ENCODE peak calls at places on chromosomes 6 and 20, in four cellular contexts. One of them, this sample, is unnamed.

GRCh38 chr20:38272398-38272797 is 11.9 kb upstream of the KIAA1755 start:
- DNase-seq in lung: no peak
- DNase-seq in effector memory CD4-positive, alpha-beta T cell: no peak
- DNase-seq in tibial artery: peak; percentile 58
- DNase-seq in this sample: no peak

GRCh38 chr6:69867075-69867911 is 937 bp downstream of the COL19A1 start:
- DNase-seq in lung: peak; percentile 34
- DNase-seq in effector memory CD4-positive, alpha-beta T cell: peak; percentile 33
- DNase-seq in tibial artery: peak; percentile 69
- DNase-seq in this sample: peak; percentile 42

GRCh38 chr20:47727170-47727880 is 58.0 kb downstream of the SULF2 start:
- DNase-seq in lung: peak; percentile 69
- DNase-seq in effector memory CD4-positive, alpha-beta T cell: peak; percentile 54
- DNase-seq in tibial artery: peak; percentile 72
- DNase-seq in this sample: peak; percentile 86

GRCh38 chr20:58512808-58513552 is 2.2 kb downstream of the APCDD1L start:
- DNase-seq in lung: no peak
- DNase-seq in effector memory CD4-positive, alpha-beta T cell: no peak
- DNase-seq in tibial artery: peak; percentile 85
- DNase-seq in this sample: no peak

GRCh38 chr20:44533928-44534327 is 12.1 kb upstream of the SERINC3 start:
- DNase-seq in lung: no peak
- DNase-seq in effector memory CD4-positive, alpha-beta T cell: no peak
- DNase-seq in tibial artery: no peak
- DNase-seq in this sample: no peak

GRCh38 chr6:55617272-55617671 is 38.3 kb upstream of the HMGCLL1 start:
- DNase-seq in lung: no peak
- DNase-seq in effector memory CD4-positive, alpha-beta T cell: no peak
- DNase-seq in tibial artery: no peak
- DNase-seq in this sample: no peak

GRCh38 chr20:50335105-50335504 is 144.5 kb downstream of the CEBPB start:
- DNase-seq in lung: no peak
- DNase-seq in effector memory CD4-positive, alpha-beta T cell: no peak
- DNase-seq in tibial artery: no peak
- DNase-seq in this sample: peak; percentile 14

GRCh38 chr20:25863536-25864325 is 167.1 kb upstream of the ZNF337 start:
- DNase-seq in lung: no peak
- DNase-seq in effector memory CD4-positive, alpha-beta T cell: no peak
- DNase-seq in tibial artery: no peak
- DNase-seq in this sample: no peak

GRCh38 chr6:30260036-30260504 is 46.9 kb upstream of the TRIM26 start:
- DNase-seq in lung: no peak
- DNase-seq in effector memory CD4-positive, alpha-beta T cell: no peak
- DNase-seq in tibial artery: no peak
- DNase-seq in this sample: no peak

GRCh38 chr6:19731286-19731685 is 105.9 kb upstream of the ID4 start:
- DNase-seq in lung: no peak
- DNase-seq in effector memory CD4-positive, alpha-beta T cell: no peak
- DNase-seq in tibial artery: no peak
- DNase-seq in this sample: no peak

GRCh38 chr20:29326376-29327070 is 1930.9 kb upstream of the DEFB115 start:
- DNase-seq in lung: no peak
- DNase-seq in effector memory CD4-positive, alpha-beta T cell: no peak
- DNase-seq in tibial artery: no peak
- DNase-seq in this sample: no peak

GRCh38 chr6:144066745-144067484 is 28.5 kb downstream of the SF3B5 start:
- DNase-seq in lung: no peak
- DNase-seq in effector memory CD4-positive, alpha-beta T cell: no peak
- DNase-seq in tibial artery: no peak
- DNase-seq in this sample: no peak

GRCh38 chr6:18562726-18563125 is 175.6 kb downstream of the RNF144B start:
- DNase-seq in lung: no peak
- DNase-seq in effector memory CD4-positive, alpha-beta T cell: no peak
- DNase-seq in tibial artery: no peak
- DNase-seq in this sample: no peak

GRCh38 chr20:45115386-45115774 is 406 bp upstream of the WFDC5 start:
- DNase-seq in lung: peak; percentile 25
- DNase-seq in effector memory CD4-positive, alpha-beta T cell: no peak
- DNase-seq in tibial artery: no peak
- DNase-seq in this sample: no peak

GRCh38 chr6:81696505-81696904 is 56.0 kb downstream of the TENT5A start:
- DNase-seq in lung: no peak
- DNase-seq in effector memory CD4-positive, alpha-beta T cell: no peak
- DNase-seq in tibial artery: no peak
- DNase-seq in this sample: no peak

GRCh38 chr20:48042628-48043027 is 257.3 kb upstream of the SULF2 start:
- DNase-seq in lung: no peak
- DNase-seq in effector memory CD4-positive, alpha-beta T cell: no peak
- DNase-seq in tibial artery: no peak
- DNase-seq in this sample: no peak

DNA sequence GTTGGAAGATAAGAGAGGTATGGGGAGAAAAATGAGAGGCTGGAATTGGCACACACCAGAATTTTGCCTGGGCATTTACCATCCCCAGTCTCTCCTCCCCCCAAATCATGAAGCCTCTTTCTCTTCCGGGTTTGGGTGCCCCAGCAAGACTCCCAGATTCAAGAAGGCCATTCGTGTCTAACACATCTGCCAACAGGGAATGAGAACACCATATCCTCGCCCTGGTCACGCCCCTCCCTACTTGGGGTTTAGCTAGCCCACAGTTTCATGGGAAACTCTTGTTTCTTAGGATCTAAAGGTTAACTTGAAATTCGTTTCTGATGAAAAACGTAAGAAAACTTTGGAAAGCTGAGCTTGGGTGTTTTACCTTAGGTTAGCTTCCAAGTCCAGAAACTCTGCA is 105.5 kb upstream of the TMEM170B start:
- DNase-seq in lung: no peak
- DNase-seq in effector memory CD4-positive, alpha-beta T cell: no peak
- DNase-seq in tibial artery: no peak
- DNase-seq in this sample: no peak
- H3K27ac ChIP-seq in lung: peak overlapping the region; percentile 57
- H3K27ac ChIP-seq in effector memory CD4-positive, alpha-beta T cell: no peak overlapping the region
- H3K27ac ChIP-seq in tibial artery: peak overlapping the region; percentile 82
- H3K27ac ChIP-seq in this sample: no peak overlapping the region

GRCh38 chr6:142648526-142648925 is 296.4 kb downstream of the HIVEP2 start:
- DNase-seq in lung: no peak
- DNase-seq in effector memory CD4-positive, alpha-beta T cell: no peak
- DNase-seq in tibial artery: no peak
- DNase-seq in this sample: no peak

GRCh38 chr6:142644866-142645265 is 300.1 kb downstream of the HIVEP2 start:
- DNase-seq in lung: no peak
- DNase-seq in effector memory CD4-positive, alpha-beta T cell: no peak
- DNase-seq in tibial artery: no peak
- DNase-seq in this sample: no peak

GRCh38 chr6:142642651-142643050 is 302.3 kb downstream of the HIVEP2 start:
- DNase-seq in lung: no peak
- DNase-seq in effector memory CD4-positive, alpha-beta T cell: no peak
- DNase-seq in tibial artery: no peak
- DNase-seq in this sample: no peak

GRCh38 chr6:142645663-142646062 is 299.3 kb downstream of the HIVEP2 start:
- DNase-seq in lung: no peak
- DNase-seq in effector memory CD4-positive, alpha-beta T cell: no peak
- DNase-seq in tibial artery: no peak
- DNase-seq in this sample: no peak

GRCh38 chr6:142647436-142648389 is 297.3 kb downstream of the HIVEP2 start:
- DNase-seq in lung: no peak
- DNase-seq in effector memory CD4-positive, alpha-beta T cell: no peak
- DNase-seq in tibial artery: no peak
- DNase-seq in this sample: no peak
- H3K4me1 ChIP-seq in lung: no peaks in the 10 kb centered on the region
- H3K4me1 ChIP-seq in effector memory CD4-positive, alpha-beta T cell: no peaks in the 10 kb centered on the region
- H3K4me1 ChIP-seq in tibial artery: no peaks in the 10 kb centered on the region
- H3K4me1 ChIP-seq in this sample: no peaks in the 10 kb centered on the region

GRCh38 chr6:168100803-168101095 is 21.7 kb upstream of the FRMD1 start:
- DNase-seq in lung: no peak
- DNase-seq in effector memory CD4-positive, alpha-beta T cell: no peak
- DNase-seq in tibial artery: no peak
- DNase-seq in this sample: no peak
- H3K27me3 ChIP-seq in lung: peaks cover 16% of the 10 kb centered on the region
- H3K27me3 ChIP-seq in effector memory CD4-positive, alpha-beta T cell: peaks cover 4% of the 10 kb centered on the region
- H3K27me3 ChIP-seq in tibial artery: no peaks in the 10 kb centered on the region
- H3K27me3 ChIP-seq in this sample: no peaks in the 10 kb centered on the region

GRCh38 chr6:39213195-39213920 is 15.9 kb downstream of the KCNK5 start:
- DNase-seq in lung: no peak
- DNase-seq in effector memory CD4-positive, alpha-beta T cell: no peak
- DNase-seq in tibial artery: no peak
- DNase-seq in this sample: no peak
- H3K27ac ChIP-seq in lung: peak overlapping the region; percentile 1
- H3K27ac ChIP-seq in effector memory CD4-positive, alpha-beta T cell: no peak overlapping the region
- H3K27ac ChIP-seq in tibial artery: no peak overlapping the region
- H3K27ac ChIP-seq in this sample: no peak overlapping the region

GRCh38 chr6:3744901-3745470 is 6.5 kb downstream of the PXDC1 start:
- DNase-seq in lung: no peak
- DNase-seq in effector memory CD4-positive, alpha-beta T cell: no peak
- DNase-seq in tibial artery: peak; percentile 77
- DNase-seq in this sample: no peak

GRCh38 chr6:3744211-3744900 is 7.2 kb downstream of the PXDC1 start:
- DNase-seq in lung: no peak
- DNase-seq in effector memory CD4-positive, alpha-beta T cell: no peak
- DNase-seq in tibial artery: peak; percentile 73
- DNase-seq in this sample: no peak

GRCh38 chr6:3746119-3746691 is 5.3 kb downstream of the PXDC1 start:
- DNase-seq in lung: no peak
- DNase-seq in effector memory CD4-positive, alpha-beta T cell: no peak
- DNase-seq in tibial artery: peak; percentile 74
- DNase-seq in this sample: no peak

GRCh38 chr6:3746696-3747095 is 4.8 kb downstream of the PXDC1 start:
- DNase-seq in lung: no peak
- DNase-seq in effector memory CD4-positive, alpha-beta T cell: no peak
- DNase-seq in tibial artery: peak; percentile 62
- DNase-seq in this sample: no peak

GRCh38 chr6:3745566-3746118 is 5.9 kb downstream of the PXDC1 start:
- DNase-seq in lung: no peak
- DNase-seq in effector memory CD4-positive, alpha-beta T cell: no peak
- DNase-seq in tibial artery: no peak
- DNase-seq in this sample: no peak
- H3K4me1 ChIP-seq in lung: peaks cover 25% of the 10 kb centered on the region
- H3K4me1 ChIP-seq in effector memory CD4-positive, alpha-beta T cell: peaks cover 13% of the 10 kb centered on the region
- H3K4me1 ChIP-seq in tibial artery: peaks cover 6% of the 10 kb centered on the region
- H3K4me1 ChIP-seq in this sample: peaks cover 5% of the 10 kb centered on the region

GRCh38 chr20:51560042-51560441 is 17.5 kb upstream of the NFATC2 start:
- DNase-seq in lung: no peak
- DNase-seq in effector memory CD4-positive, alpha-beta T cell: no peak
- DNase-seq in tibial artery: no peak
- DNase-seq in this sample: no peak
- H3K27me3 ChIP-seq in lung: no peaks in the 10 kb centered on the region
- H3K27me3 ChIP-seq in effector memory CD4-positive, alpha-beta T cell: peaks cover 52% of the 10 kb centered on the region
- H3K27me3 ChIP-seq in tibial artery: no peaks in the 10 kb centered on the region
- H3K27me3 ChIP-seq in this sample: peaks cover 16% of the 10 kb centered on the region